ENCODE peak calls at places on chromosomes 2 and 18, in five cellular contexts. One of them, this sample, is unnamed.
A peak's percentile ranks its signal among the peaks of the same experiment; 100 is the strongest.

GRCh38 chr2:106885981-106886915 is at the start of gene ST6GAL2:
- DNase-seq in DND-41: no peak
- DNase-seq in heart left ventricle: peak; percentile 52
- DNase-seq in lower lobe of right lung: no peak
- DNase-seq in H9: peak; percentile 50
- DNase-seq in this sample: no peak

GRCh38 chr18:26549486-26550435 is 1.4 kb upstream of the KCTD1 start:
- DNase-seq in lower lobe of right lung: peak; percentile 70
- DNase-seq in H9: peak; percentile 60
- DNase-seq in heart left ventricle: peak; percentile 78
- DNase-seq in DND-41: peak; percentile 57
- DNase-seq in this sample: no peak

GRCh38 chr18:65869527-65869926 is 118.7 kb downstream of the CDH7 start:
- DNase-seq in lower lobe of right lung: no peak
- DNase-seq in heart left ventricle: no peak
- DNase-seq in DND-41: no peak
- DNase-seq in H9: no peak
- DNase-seq in this sample: no peak

GRCh38 chr2:45690223-45690622 is 38.7 kb downstream of the PRKCE start:
- DNase-seq in lower lobe of right lung: no peak
- DNase-seq in DND-41: no peak
- DNase-seq in H9: no peak
- DNase-seq in heart left ventricle: no peak
- DNase-seq in this sample: no peak

GRCh38 chr2:60439219-60439974 is 114.1 kb downstream of the BCL11A start:
- DNase-seq in H9: peak; percentile 58
- DNase-seq in heart left ventricle: peak; percentile 76
- DNase-seq in lower lobe of right lung: peak; percentile 70
- DNase-seq in DND-41: no peak
- DNase-seq in this sample: no peak

GRCh38 chr2:84386326-84386995 is 72.6 kb downstream of the SUCLG1 start:
- DNase-seq in lower lobe of right lung: no peak
- DNase-seq in H9: no peak
- DNase-seq in DND-41: no peak
- DNase-seq in heart left ventricle: no peak
- DNase-seq in this sample: no peak

GRCh38 chr18:48409591-48410094 is 460 bp upstream of the ZBTB7C start:
- DNase-seq in lower lobe of right lung: peak; percentile 72
- DNase-seq in heart left ventricle: peak; percentile 65
- DNase-seq in H9: peak; percentile 44
- DNase-seq in DND-41: no peak
- DNase-seq in this sample: no peak

GRCh38 chr2:230601510-230601909 is 111.1 kb upstream of the CAB39 start:
- DNase-seq in DND-41: no peak
- DNase-seq in lower lobe of right lung: no peak
- DNase-seq in H9: no peak
- DNase-seq in heart left ventricle: no peak
- DNase-seq in this sample: no peak

GRCh38 chr2:54371461-54372065 is 84.6 kb upstream of the SPTBN1 start:
- DNase-seq in DND-41: no peak
- DNase-seq in H9: no peak
- DNase-seq in lower lobe of right lung: no peak
- DNase-seq in heart left ventricle: no peak
- DNase-seq in this sample: no peak

GRCh38 chr2:240963065-240963375 is 35.4 kb upstream of the SNED1 start:
- DNase-seq in lower lobe of right lung: peak; percentile 41
- DNase-seq in H9: peak; percentile 20
- DNase-seq in DND-41: no peak
- DNase-seq in heart left ventricle: peak; percentile 48
- DNase-seq in this sample: no peak

GRCh38 chr2:233799716-233800115 is 21.6 kb downstream of the MROH2A start:
- DNase-seq in heart left ventricle: no peak
- DNase-seq in DND-41: no peak
- DNase-seq in H9: no peak
- DNase-seq in lower lobe of right lung: no peak
- DNase-seq in this sample: no peak

GRCh38 chr2:110955546-110955945 is 165.2 kb upstream of the BCL2L11 start:
- DNase-seq in heart left ventricle: no peak
- DNase-seq in lower lobe of right lung: no peak
- DNase-seq in DND-41: no peak
- DNase-seq in H9: no peak
- DNase-seq in this sample: no peak

GRCh38 chr2:46136953-46137352 is 160.3 kb upstream of the EPAS1 start:
- DNase-seq in heart left ventricle: no peak
- DNase-seq in lower lobe of right lung: no peak
- DNase-seq in H9: no peak
- DNase-seq in DND-41: no peak
- DNase-seq in this sample: no peak

GRCh38 chr2:207502199-207502598 is 27.6 kb upstream of the CREB1 start:
- DNase-seq in lower lobe of right lung: no peak
- DNase-seq in H9: no peak
- DNase-seq in heart left ventricle: no peak
- DNase-seq in DND-41: no peak
- DNase-seq in this sample: no peak

GRCh38 chr18:73487956-73488355 is 620.2 kb upstream of the NETO1 start:
- DNase-seq in lower lobe of right lung: no peak
- DNase-seq in DND-41: no peak
- DNase-seq in H9: no peak
- DNase-seq in heart left ventricle: no peak
- DNase-seq in this sample: no peak

GRCh38 chr2:97812916-97813315 is 99.5 kb downstream of the ZAP70 start:
- DNase-seq in heart left ventricle: no peak
- DNase-seq in H9: no peak
- DNase-seq in DND-41: no peak
- DNase-seq in lower lobe of right lung: no peak
- DNase-seq in this sample: no peak

GRCh38 chr2:146228659-146229058 is 1616.2 kb upstream of the ACVR2A start:
- DNase-seq in DND-41: no peak
- DNase-seq in H9: no peak
- DNase-seq in lower lobe of right lung: no peak
- DNase-seq in heart left ventricle: no peak
- DNase-seq in this sample: no peak

GRCh38 chr2:229445013-229445412 is 173.9 kb upstream of the PID1 start:
- DNase-seq in heart left ventricle: peak; percentile 67
- DNase-seq in DND-41: no peak
- DNase-seq in H9: no peak
- DNase-seq in lower lobe of right lung: no peak
- DNase-seq in this sample: no peak

GRCh38 chr18:2547477-2548087 is 23.7 kb downstream of the METTL4 start:
- DNase-seq in DND-41: no peak
- DNase-seq in lower lobe of right lung: no peak
- DNase-seq in heart left ventricle: no peak
- DNase-seq in H9: no peak
- DNase-seq in this sample: no peak
- TF ChIP-seq CTCF in DND-41: peak; percentile 67
- TF ChIP-seq CTCF in lower lobe of right lung: peak; percentile 50
- TF ChIP-seq CTCF in heart left ventricle: peak; percentile 47
- TF ChIP-seq CTCF in H9: peak; percentile 68
- TF ChIP-seq CTCF in this sample: peak; percentile 88

DNA sequence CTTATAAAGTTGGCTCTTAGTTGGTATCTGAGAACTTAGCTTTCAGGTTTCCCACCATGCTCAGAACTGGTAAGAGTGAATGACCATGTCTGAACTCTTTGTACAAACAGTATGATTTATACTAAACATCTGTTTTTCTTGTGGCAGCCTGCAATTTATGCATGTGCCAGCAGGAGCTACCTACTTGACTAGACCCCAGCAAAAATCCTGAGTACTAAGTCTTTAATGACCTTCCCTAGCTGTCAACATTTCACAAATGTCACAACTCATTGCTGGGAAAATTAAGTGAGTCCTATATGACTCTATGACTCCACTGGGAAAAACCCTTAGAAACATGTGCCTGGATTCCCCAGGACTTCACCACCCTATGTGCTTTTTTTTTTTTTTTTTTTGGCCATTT is 1225.8 kb downstream of the SUCLG1 start:
- DNase-seq in DND-41: no peak
- DNase-seq in heart left ventricle: no peak
- DNase-seq in H9: no peak
- DNase-seq in lower lobe of right lung: no peak
- DNase-seq in this sample: no peak
- H3K9me3 ChIP-seq in DND-41: no peaks in the 10 kb centered on the region
- H3K9me3 ChIP-seq in heart left ventricle: no peaks in the 10 kb centered on the region
- H3K9me3 ChIP-seq in H9: no peaks in the 10 kb centered on the region
- H3K9me3 ChIP-seq in lower lobe of right lung: no peaks in the 10 kb centered on the region
- H3K9me3 ChIP-seq in this sample: peaks cover 3% of the 10 kb centered on the region

DNA sequence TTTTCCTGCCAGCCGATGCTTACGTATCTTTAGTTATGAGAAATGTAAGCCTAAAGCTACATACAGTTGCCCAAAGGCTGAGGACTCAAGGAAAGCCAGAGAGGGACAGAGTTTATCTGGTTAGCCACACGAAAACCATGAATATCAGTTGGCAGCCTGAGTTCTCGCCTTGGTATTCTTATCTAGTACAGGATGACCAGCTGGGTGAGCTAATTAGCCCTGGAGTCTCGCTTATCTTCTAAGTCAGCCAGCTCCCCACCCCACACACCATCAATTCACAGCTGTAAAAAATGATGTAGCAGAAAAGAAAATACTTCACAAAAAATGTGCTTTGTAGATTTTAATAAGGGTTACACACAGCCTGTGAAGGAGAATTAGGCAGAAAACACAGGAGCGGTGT is 617.4 kb upstream of the SOX11 start:
- DNase-seq in lower lobe of right lung: no peak
- DNase-seq in H9: no peak
- DNase-seq in heart left ventricle: no peak
- DNase-seq in DND-41: no peak
- DNase-seq in this sample: no peak
- TF ChIP-seq CTCF in lower lobe of right lung: no peak
- TF ChIP-seq CTCF in H9: no peak
- TF ChIP-seq CTCF in heart left ventricle: no peak
- TF ChIP-seq CTCF in DND-41: no peak
- TF ChIP-seq CTCF in this sample: no peak

GRCh38 chr2:126117886-126118285 is 538.1 kb upstream of the GYPC start:
- DNase-seq in DND-41: no peak
- DNase-seq in lower lobe of right lung: no peak
- DNase-seq in H9: no peak
- DNase-seq in heart left ventricle: no peak
- DNase-seq in this sample: no peak
- H3K9me3 ChIP-seq in DND-41: no peaks in the 10 kb centered on the region
- H3K9me3 ChIP-seq in lower lobe of right lung: no peaks in the 10 kb centered on the region
- H3K9me3 ChIP-seq in H9: no peaks in the 10 kb centered on the region
- H3K9me3 ChIP-seq in heart left ventricle: no peaks in the 10 kb centered on the region
- H3K9me3 ChIP-seq in this sample: no peaks in the 10 kb centered on the region

GRCh38 chr2:205563646-205564045 is 118.7 kb upstream of the NRP2 start:
- DNase-seq in H9: peak; percentile 64
- DNase-seq in heart left ventricle: peak; percentile 64
- DNase-seq in lower lobe of right lung: peak; percentile 65
- DNase-seq in DND-41: no peak
- DNase-seq in this sample: no peak
- TF ChIP-seq CTCF in H9: peak; percentile 96
- TF ChIP-seq CTCF in heart left ventricle: no peak
- TF ChIP-seq CTCF in lower lobe of right lung: peak; percentile 49
- TF ChIP-seq CTCF in DND-41: peak; percentile 43
- TF ChIP-seq CTCF in this sample: no peak